ENCODE peak calls at places on chromosomes 13 and 19, in four cellular contexts. O is head of caudate nucleus; R is stimulated activated CD8-positive, alpha-beta memory T cell treated with anti-CD3 and anti-CD28 coated beads, Interleukin-15, amount 100 ng/mL, for 24 hours; H is ELF-1. D is an unnamed sample.

GRCh38 chr19:8702350-8702749 is 3.8 kb upstream of the ACTL9 start:
- DNase-seq in O (no peak), R (no peak), H (no peak), D (peak; percentile 48)

GRCh38 chr19:10068205-10068604 is 17.9 kb upstream of the SHFL start:
- DNase-seq in O (no peak), R (no peak), H (no peak), D (no peak)

GRCh38 chr19:34241513-34242337 is 12.6 kb upstream of the GARRE1 start:
- DNase-seq in O (no peak), R (no peak), H (peak; percentile 92), D (no peak)

GRCh38 chr13:33494596-33495214 is 209.2 kb upstream of the STARD13 start:
- DNase-seq in O (no peak), R (no peak), H (peak; percentile 23), D (no peak)

GRCh38 chr13:51746802-51747201 is 57.2 kb downstream of the DHRS12 start:
- DNase-seq in O (no peak), R (no peak), H (no peak), D (no peak)

GRCh38 chr13:26995159-26995558 is 176.5 kb downstream of the USP12 start:
- DNase-seq in O (no peak), R (no peak), H (no peak), D (no peak)

GRCh38 chr19:50435221-50435620 is 2.5 kb downstream of the MYBPC2 start:
- DNase-seq in O (no peak), R (no peak), H (no peak), D (no peak)

GRCh38 chr13:80342541-80343371 is 1.8 kb upstream of the SPRY2 start:
- DNase-seq in O (peak; percentile 87), R (peak; percentile 70), H (peak; percentile 95), D (peak; percentile 95)

GRCh38 chr19:11578342-11579142 is 1.1 kb upstream of the ACP5 start:
- DNase-seq in O (no peak), R (no peak), H (no peak), D (no peak)

GRCh38 chr19:33864311-33864850 is 67.7 kb downstream of the KCTD15 start:
- DNase-seq in O (no peak), R (no peak), H (no peak), D (no peak)

GRCh38 chr13:49759503-49759902 is 33.0 kb downstream of the KPNA3 start:
- DNase-seq in O (no peak), R (no peak), H (no peak), D (no peak)

GRCh38 chr13:98307744-98308524 is 130.9 kb upstream of the RNF113B start:
- DNase-seq in O (no peak), R (no peak), H (no peak), D (no peak)

D was measured in osteocyte.